ENCODE peak calls at places on chromosomes 13 and 19, in four cellular contexts. D is activated naive CD8-positive, alpha-beta T cell treated with anti-CD3 and anti-CD28 coated beads, Interleukin-2, amount 10 ng/mL, durations not matched to agents 7 days and 5 days; E is left lung; Q is PC-3. P is an unnamed sample.
A peak's percentile ranks its signal among the peaks of the same experiment; 100 is the strongest.

GRCh38 chr19:50362656-50363424 is 2.6 kb downstream of the NAPSA start:
- ATAC-seq in D (no peak), E (peak; percentile 34), Q (no peak), P (no peak)

GRCh38 chr19:32717496-32717895 is 2.1 kb upstream of the TDRD12 start:
- ATAC-seq in D (no peak), E (no peak), Q (no peak), P (no peak)

GRCh38 chr13:41601718-41602445 is 144.5 kb downstream of the RGCC start:
- ATAC-seq in D (no peak), E (no peak), Q (no peak), P (no peak)

GRCh38 chr19:38557205-38557799 is 60.5 kb downstream of the MAP4K1 start:
- ATAC-seq in D (peak; percentile 50), E (peak; percentile 73), Q (peak; percentile 64), P (peak; percentile 52)

GRCh38 chr19:45293682-45294081 is 29.0 kb downstream of the CKM start:
- ATAC-seq in D (no peak), E (no peak), Q (no peak), P (peak; percentile 64)

GRCh38 chr19:13207237-13208130 is 57.3 kb downstream of the IER2 start:
- ATAC-seq in D (peak; percentile 21), E (peak; percentile 13), Q (no peak), P (peak; percentile 35)

GRCh38 chr19:23071087-23071511 is 45.7 kb upstream of the ZNF730 start:
- ATAC-seq in D (no peak), E (peak; percentile 38), Q (no peak), P (no peak)

GRCh38 chr19:14097532-14098151 is 7.1 kb upstream of the SAMD1 start:
- ATAC-seq in D (no peak), E (no peak), Q (peak; percentile 40), P (no peak)

GRCh38 chr13:32267836-32268439 is 47.2 kb downstream of the ZAR1L start:
- ATAC-seq in D (peak; percentile 92), E (peak; percentile 92), Q (peak; percentile 62), P (peak; percentile 83)

GRCh38 chr13:49455016-49455398 is 10.9 kb downstream of the SETDB2 start:
- ATAC-seq in D (no peak), E (no peak), Q (no peak), P (no peak)

GRCh38 chr13:26022538-26023292 is 29.1 kb downstream of the SHISA2 start:
- ATAC-seq in D (no peak), E (peak; percentile 79), Q (peak; percentile 87), P (peak; percentile 94)

GRCh38 chr13:70424928-70425327 is 316.7 kb upstream of the KLHL1 start:
- ATAC-seq in D (no peak), E (no peak), Q (no peak), P (no peak)

GRCh38 chr13:50369646-50370045 is 354.4 kb downstream of the KCNRG start:
- ATAC-seq in D (no peak), E (no peak), Q (no peak), P (no peak)

GRCh38 chr19:956747-957451 is 27.2 kb upstream of the WDR18 start:
- ATAC-seq in D (no peak), E (peak; percentile 14), Q (no peak), P (no peak)

GRCh38 chr19:39983695-39984302 is 12.8 kb downstream of the PSMC4 start:
- ATAC-seq in D (no peak), E (no peak), Q (no peak), P (no peak)

GRCh38 chr13:99339230-99339721 is 32.1 kb upstream of the GPR183 start:
- ATAC-seq in D (no peak), E (no peak), Q (no peak), P (no peak)

P was measured in esophagus mucosa.